ENCODE peak calls at places on chromosomes 1 and 21, in nine cellular contexts. W is ureter, J is GM13976, G is thyroid gland, N is T-helper 17 cell, Q is astrocyte of the spinal cord, Z is GM12865, E is amygdala, U is nephron progenitor cell. D is an unnamed sample.

GRCh38 chr21:25938673-25939395 is 204.1 kb downstream of the GABPA start:
- DNase-seq in N (no peak), W (no peak), Q (no peak), G (peak), U (no peak), E (no peak), J (no peak), Z (peak), D (no peak)

GRCh38 chr1:31216016-31216415 is 23.7 kb downstream of the NKAIN1 start:
- DNase-seq in G (peak), J (no peak), W (peak), E (no peak), Q (no peak), U (no peak), N (no peak), Z (no peak), D (no peak)

GRCh38 chr1:31645274-31645568 is 545 bp upstream of the PEF1 start:
- DNase-seq in Z (no peak), G (no peak), U (peak), Q (no peak), N (no peak), W (no peak), E (no peak), J (no peak), D (no peak)

GRCh38 chr1:40257313-40257687 is 736 bp upstream of the ZMPSTE24 start:
- DNase-seq in Z (no peak), G (peak), Q (no peak), E (no peak), U (no peak), N (no peak), J (no peak), W (no peak), D (no peak)

GRCh38 chr1:183331095-183331742 is 87.0 kb downstream of the NMNAT2 start:
- DNase-seq in Z (no peak), N (no peak), E (no peak), G (peak), Q (no peak), W (no peak), J (no peak), U (peak), D (no peak)

GRCh38 chr21:32771134-32771523 is 426 bp downstream of the PAXBP1 start:
- DNase-seq in E (no peak), U (peak), N (peak), W (peak), J (peak), Z (peak), G (peak), Q (peak), D (peak)

GRCh38 chr1:183472488-183473285 is at the start of gene SMG7:
- DNase-seq in N (no peak), J (no peak), E (no peak), U (peak), Q (no peak), Z (peak), W (peak), G (no peak), D (peak)

GRCh38 chr1:154324669-154325582 is at the start of gene ATP8B2:
- DNase-seq in E (no peak), J (peak), Q (peak), U (peak), G (peak), N (peak), Z (peak), W (peak), D (peak)

GRCh38 chr1:26767714-26768113 is 20.0 kb upstream of the PIGV start:
- DNase-seq in W (no peak), J (no peak), G (no peak), Q (no peak), N (no peak), Z (no peak), E (no peak), U (no peak), D (no peak)

GRCh38 chr1:37056201-37056764 is 22.0 kb upstream of the GRIK3 start:
- DNase-seq in Z (no peak), E (no peak), U (no peak), W (no peak), J (no peak), N (no peak), G (no peak), Q (no peak), D (no peak)

GRCh38 chr1:118785246-118785645 is 202.9 kb downstream of the TBX15 start:
- DNase-seq in W (peak), Q (peak), Z (no peak), J (no peak), E (no peak), U (no peak), G (peak), N (no peak), D (no peak)

GRCh38 chr1:26288311-26288941 is 8.5 kb downstream of the SH3BGRL3 start:
- DNase-seq in W (no peak), U (no peak), N (no peak), Z (peak), Q (no peak), G (no peak), J (peak), E (no peak), D (no peak)

GRCh38 chr1:15997076-15997585 is 6.9 kb upstream of the SRARP start:
- DNase-seq in E (no peak), N (no peak), U (no peak), J (no peak), G (no peak), Q (no peak), Z (no peak), W (no peak), D (no peak)

GRCh38 chr1:53165408-53165961 is 23.0 kb upstream of the SLC1A7 start:
- DNase-seq in U (no peak), N (no peak), J (no peak), E (no peak), Z (no peak), Q (no peak), W (no peak), G (no peak), D (no peak)

GRCh38 chr1:203592156-203592555 is 34.5 kb upstream of the ATP2B4 start:
- DNase-seq in Q (no peak), J (no peak), Z (no peak), W (no peak), G (peak), U (peak), N (no peak), E (no peak), D (peak)

GRCh38 chr1:154747841-154748766 is 122.0 kb downstream of the KCNN3 start:
- DNase-seq in W (no peak), Z (peak), Q (peak), U (no peak), G (no peak), N (peak), J (peak), E (no peak), D (no peak)

GRCh38 chr1:55445416-55445815 is 230.3 kb upstream of the USP24 start:
- DNase-seq in J (no peak), N (no peak), Q (no peak), G (no peak), W (no peak), U (no peak), E (no peak), Z (peak), D (no peak)

GRCh38 chr21:30733026-30733425 is 14.0 kb downstream of the KRTAP21-2 start:
- DNase-seq in W (no peak), Q (no peak), Z (no peak), U (no peak), E (no peak), J (no peak), G (no peak), N (no peak), D (no peak)

GRCh38 chr1:151130837-151131586 is 15.4 kb downstream of the SEMA6C start:
- DNase-seq in G (peak), J (peak), W (peak), Q (peak), U (peak), N (peak), E (peak), Z (peak), D (no peak)

GRCh38 chr1:227895828-227896685 is 51.7 kb downstream of the WNT9A start:
- DNase-seq in U (peak), Z (no peak), G (peak), W (peak), J (no peak), N (peak), Q (no peak), E (no peak), D (peak)

GRCh38 chr1:17587693-17588047 is 48.2 kb downstream of the ARHGEF10L start:
- DNase-seq in Z (no peak), Q (peak), U (no peak), J (no peak), N (no peak), W (no peak), E (no peak), G (no peak), D (peak)

GRCh38 chr1:22969224-22969829 is 3.3 kb downstream of the LACTBL1 start:
- DNase-seq in Z (no peak), Q (peak), U (no peak), E (no peak), N (no peak), W (no peak), G (peak), J (no peak), D (no peak)

GRCh38 chr21:31338892-31339368 is 5.1 kb downstream of the TIAM1 start:
- DNase-seq in Z (no peak), U (no peak), G (no peak), J (no peak), W (no peak), N (no peak), E (no peak), Q (peak), D (peak)

GRCh38 chr1:35564037-35564883 is 6.7 kb downstream of the NCDN start:
- DNase-seq in W (peak), Z (peak), Q (peak), G (peak), U (peak), E (peak), N (peak), J (peak), D (peak)